ENCODE peak calls at places on chromosomes 16 and 17, in four cellular contexts. L is dermis microvascular lymphatic vessel endothelial cell, O is RPMI7951, R is osteoblast. D is an unnamed sample.

GRCh38 chr17:81020443-81020766 is 14.5 kb upstream of the BAIAP2 start:
- DNase-seq in L (no peak), O (no peak), R (peak; percentile 53), D (no peak)

GRCh38 chr17:44389723-44390202 is 314 bp upstream of the ITGA2B start:
- DNase-seq in L (no peak), O (no peak), R (no peak), D (no peak)

GRCh38 chr16:21159281-21159951 is 942 bp downstream of the LDAF1 start:
- DNase-seq in L (no peak), O (no peak), R (peak; percentile 52), D (peak; percentile 36)

GRCh38 chr17:43591750-43592562 is 45.8 kb upstream of the ETV4 start:
- DNase-seq in L (peak; percentile 86), O (peak; percentile 84), R (peak; percentile 95), D (no peak)

GRCh38 chr16:23302045-23302956 is at the start of gene SCNN1B:
- DNase-seq in L (no peak), O (no peak), R (no peak), D (peak; percentile 41)

GRCh38 chr17:19482571-19482970 is 51.1 kb upstream of the SLC47A1 start:
- DNase-seq in L (no peak), O (no peak), R (peak; percentile 71), D (no peak)

GRCh38 chr17:82156284-82156925 is 56.2 kb downstream of the CCDC57 start:
- DNase-seq in L (no peak), O (no peak), R (no peak), D (no peak)

GRCh38 chr17:42363767-42364585 is 24.3 kb downstream of the STAT3 start:
- DNase-seq in L (peak; percentile 93), O (peak; percentile 11), R (peak; percentile 73), D (no peak)

GRCh38 chr17:68424861-68425260 is 32.4 kb downstream of the WIPI1 start:
- DNase-seq in L (no peak), O (no peak), R (peak; percentile 73), D (no peak)

GRCh38 chr16:73154063-73154870 is 106.3 kb upstream of the ZFHX3 start:
- DNase-seq in L (no peak), O (no peak), R (no peak), D (no peak)

GRCh38 chr16:85757341-85757822 is 6.5 kb upstream of the C16orf74 start:
- DNase-seq in L (no peak), O (peak; percentile 79), R (peak; percentile 84), D (peak; percentile 74)

GRCh38 chr16:83952587-83952939 is 477 bp upstream of the OSGIN1 start:
- DNase-seq in L (peak; percentile 1), O (peak; percentile 84), R (no peak), D (no peak)

GRCh38 chr17:46942441-46943217 is 19.7 kb downstream of the GOSR2 start:
- DNase-seq in L (peak; percentile 44), O (peak; percentile 59), R (peak; percentile 91), D (no peak)

GRCh38 chr17:83053021-83053778 is 26.2 kb upstream of the METRNL start:
- DNase-seq in L (no peak), O (no peak), R (peak; percentile 69), D (no peak)